ENCODE peak calls at places on chromosomes 2 and 18, in seven cellular contexts. Z is stimulated activated CD8-positive, alpha-beta memory T cell treated with anti-CD3 and anti-CD28 coated beads, Interleukin-4, amount 100 ng/mL, for 4 hours; V is NB4; L is left colon; O is GM13977; I is upper lobe of right lung; P is psoas muscle. S is an unnamed sample.

GRCh38 chr18:48028081-48028480 is 97.6 kb upstream of the SMAD2 start:
- DNase-seq in Z (no peak), V (no peak), L (peak), O (no peak), I (peak), P (no peak), S (no peak)

GRCh38 chr18:42706618-42707017 is 408.9 kb downstream of the RIT2 start:
- DNase-seq in Z (no peak), V (peak), L (peak), O (no peak), I (no peak), P (no peak), S (no peak)

GRCh38 chr2:134261398-134262131 is 7.7 kb downstream of the MGAT5 start:
- DNase-seq in Z (no peak), V (peak), L (no peak), O (peak), I (no peak), P (no peak), S (no peak)

GRCh38 chr2:169765523-169765922 is 31.9 kb downstream of the KLHL23 start:
- DNase-seq in Z (no peak), V (no peak), L (no peak), O (no peak), I (no peak), P (no peak), S (no peak)

GRCh38 chr2:108912629-108912902 is 76.5 kb downstream of the EDAR start:
- DNase-seq in Z (no peak), V (no peak), L (no peak), O (no peak), I (no peak), P (no peak), S (no peak)

GRCh38 chr2:172995323-172996244 is 80.1 kb upstream of the MAP3K20 start:
- DNase-seq in Z (no peak), V (peak), L (peak), O (no peak), I (no peak), P (peak), S (no peak)

GRCh38 chr2:189363559-189363958 is 77.7 kb upstream of the WDR75 start:
- DNase-seq in Z (no peak), V (peak), L (no peak), O (no peak), I (no peak), P (no peak), S (no peak)

GRCh38 chr2:67572721-67573485 is 175.8 kb downstream of the ETAA1 start:
- DNase-seq in Z (no peak), V (no peak), L (peak), O (no peak), I (no peak), P (no peak), S (no peak)

GRCh38 chr2:218168635-218169462 is 2.1 kb upstream of the CXCR1 start:
- DNase-seq in Z (peak), V (peak), L (peak), O (peak), I (peak), P (peak), S (peak)

GRCh38 chr2:126878601-126879000 is 20.1 kb upstream of the TEX51 start:
- DNase-seq in Z (no peak), V (no peak), L (no peak), O (no peak), I (no peak), P (no peak), S (no peak)

GRCh38 chr2:188787661-188788044 is 186.5 kb upstream of the COL3A1 start:
- DNase-seq in Z (no peak), V (no peak), L (no peak), O (no peak), I (no peak), P (no peak), S (no peak)

GRCh38 chr2:39649491-39649890 is 16.2 kb upstream of the TMEM178A start:
- DNase-seq in Z (no peak), V (no peak), L (no peak), O (no peak), I (no peak), P (no peak), S (no peak)

GRCh38 chr2:227191367-227191766 is 26.9 kb downstream of the COL4A3 start:
- DNase-seq in Z (no peak), V (no peak), L (no peak), O (no peak), I (no peak), P (no peak), S (no peak)

GRCh38 chr2:140714586-140714985 is 1416.2 kb downstream of the LRP1B start:
- DNase-seq in Z (no peak), V (no peak), L (no peak), O (no peak), I (no peak), P (no peak), S (no peak)

GRCh38 chr2:86790134-86790827 is 432 bp downstream of the CD8A start:
- DNase-seq in Z (no peak), V (no peak), L (no peak), O (peak), I (no peak), P (no peak), S (no peak)

GRCh38 chr18:12689256-12689655 is 13.3 kb downstream of the CEP76 start:
- DNase-seq in Z (no peak), V (no peak), L (no peak), O (no peak), I (no peak), P (no peak), S (no peak)

GRCh38 chr18:7185701-7186100 is 45.2 kb upstream of the LRRC30 start:
- DNase-seq in Z (no peak), V (no peak), L (no peak), O (no peak), I (no peak), P (no peak), S (no peak)

GRCh38 chr2:171855401-171855800 is 38.6 kb downstream of the SLC25A12 start:
- DNase-seq in Z (no peak), V (no peak), L (no peak), O (no peak), I (no peak), P (no peak), S (no peak)

GRCh38 chr2:216189410-216189809 is 80.3 kb downstream of the XRCC5 start:
- DNase-seq in Z (no peak), V (no peak), L (no peak), O (no peak), I (no peak), P (no peak), S (no peak)

GRCh38 chr2:17830053-17831034 is 14.1 kb downstream of the MSGN1 start:
- DNase-seq in Z (no peak), V (peak), L (peak), O (peak), I (peak), P (peak), S (peak)

GRCh38 chr2:239956818-239957261 is 68.3 kb downstream of the NDUFA10 start:
- DNase-seq in Z (no peak), V (no peak), L (no peak), O (no peak), I (no peak), P (no peak), S (peak)

GRCh38 chr2:203804766-203805484 is 62.6 kb upstream of the CTLA4 start:
- DNase-seq in Z (no peak), V (peak), L (no peak), O (no peak), I (no peak), P (no peak), S (no peak)

GRCh38 chr18:3816601-3817363 is 366.8 kb downstream of the TGIF1 start:
- DNase-seq in Z (no peak), V (no peak), L (no peak), O (no peak), I (no peak), P (no peak), S (peak)

GRCh38 chr2:19868705-19869550 is 32.9 kb downstream of the TTC32 start:
- DNase-seq in Z (peak), V (peak), L (peak), O (peak), I (peak), P (peak), S (peak)

GRCh38 chr2:159366538-159366937 is 80.0 kb upstream of the WDSUB1 start:
- DNase-seq in Z (no peak), V (no peak), L (no peak), O (no peak), I (no peak), P (no peak), S (no peak)

GRCh38 chr2:182057002-182057401 is 71.3 kb downstream of the PPP1R1C start:
- DNase-seq in Z (no peak), V (no peak), L (no peak), O (no peak), I (no peak), P (no peak), S (no peak)

GRCh38 chr2:112869258-112869842 is 32.8 kb upstream of the IL1B start:
- DNase-seq in Z (no peak), V (peak), L (peak), O (no peak), I (peak), P (peak), S (no peak)

GRCh38 chr2:14297340-14297739 is 335.2 kb upstream of the LRATD1 start:
- DNase-seq in Z (no peak), V (no peak), L (no peak), O (no peak), I (no peak), P (no peak), S (no peak)

GRCh38 chr2:42859006-42859552 is 66.7 kb upstream of the HAAO start:
- DNase-seq in Z (peak), V (peak), L (peak), O (peak), I (no peak), P (no peak), S (peak)

GRCh38 chr2:85501244-85501643 is 37.7 kb upstream of the MAT2A start:
- DNase-seq in Z (no peak), V (peak), L (no peak), O (no peak), I (no peak), P (no peak), S (no peak)

GRCh38 chr2:68251855-68252406 is 401 bp downstream of the PPP3R1 start:
- DNase-seq in Z (peak), V (no peak), L (peak), O (peak), I (peak), P (peak), S (peak)

GRCh38 chr18:58005885-58006523 is 38.0 kb upstream of the NEDD4L start:
- DNase-seq in Z (no peak), V (no peak), L (no peak), O (no peak), I (no peak), P (no peak), S (no peak)

GRCh38 chr18:58998421-58999203 is 133.9 kb downstream of the ZNF532 start:
- DNase-seq in Z (no peak), V (peak), L (no peak), O (no peak), I (no peak), P (peak), S (peak)

GRCh38 chr2:112626604-112627059 is 19.1 kb upstream of the SLC20A1 start:
- DNase-seq in Z (peak), V (peak), L (peak), O (peak), I (peak), P (peak), S (peak)

S was measured in Peyer's patch.